ENCODE peak calls at places on chromosomes 7 and 10, in five cellular contexts. D is HFFc6, I is sigmoid colon, F is AG04450, X is foreskin fibroblast. Z is an unnamed sample.

GRCh38 chr7:43585521-43585920 is 2.6 kb downstream of the STK17A start:
- DNase-seq in I (no peak), X (peak; percentile 53), F (no peak), D (peak; percentile 48), Z (no peak)

GRCh38 chr7:155467846-155468821 is 10.2 kb downstream of the EN2 start:
- DNase-seq in D (no peak), I (no peak), F (no peak), X (no peak), Z (no peak)

GRCh38 chr10:110495731-110496552 is 1.8 kb upstream of the DUSP5 start:
- DNase-seq in D (peak; percentile 84), F (peak; percentile 59), X (peak; percentile 83), I (peak; percentile 76), Z (no peak)

GRCh38 chr10:117543999-117544728 is 1.6 kb downstream of the EMX2 start:
- DNase-seq in I (no peak), F (no peak), D (no peak), X (no peak), Z (no peak)

GRCh38 chr7:152392254-152392653 is 43.5 kb downstream of the KMT2C start:
- DNase-seq in D (no peak), F (no peak), X (no peak), I (no peak), Z (no peak)

GRCh38 chr7:120404042-120404441 is 131.1 kb downstream of the KCND2 start:
- DNase-seq in D (no peak), I (no peak), X (no peak), F (no peak), Z (no peak)

GRCh38 chr7:143248781-143249354 is 14.4 kb upstream of the GSTK1 start:
- DNase-seq in F (no peak), X (no peak), I (no peak), D (peak; percentile 39), Z (no peak)

GRCh38 chr10:63919576-63920279 is 398.5 kb downstream of the REEP3 start:
- DNase-seq in X (no peak), F (no peak), I (no peak), D (no peak), Z (no peak)

GRCh38 chr7:29406366-29406765 is 157.3 kb upstream of the PRR15 start:
- DNase-seq in X (no peak), I (no peak), D (no peak), F (no peak), Z (no peak)

GRCh38 chr7:15463801-15464761 is 97.7 kb downstream of the AGMO start:
- DNase-seq in X (no peak), D (peak; percentile 2), I (no peak), F (no peak), Z (no peak)

GRCh38 chr10:30775779-30776591 is 146.4 kb upstream of the LYZL2 start:
- DNase-seq in D (peak; percentile 70), I (peak; percentile 81), F (peak; percentile 91), X (peak; percentile 92), Z (no peak)

GRCh38 chr10:8688881-8689280 is 634.4 kb downstream of the GATA3 start:
- DNase-seq in F (no peak), I (no peak), X (no peak), D (no peak), Z (no peak)

GRCh38 chr7:22561356-22561755 is 61.4 kb upstream of the STEAP1B start:
- DNase-seq in X (peak; percentile 99), F (peak; percentile 98), D (peak; percentile 99), I (peak; percentile 91), Z (no peak)

GRCh38 chr10:124999433-125000365 is 57.8 kb downstream of the ZRANB1 start:
- DNase-seq in X (peak; percentile 57), F (peak; percentile 78), I (no peak), D (peak; percentile 42), Z (no peak)

DNA sequence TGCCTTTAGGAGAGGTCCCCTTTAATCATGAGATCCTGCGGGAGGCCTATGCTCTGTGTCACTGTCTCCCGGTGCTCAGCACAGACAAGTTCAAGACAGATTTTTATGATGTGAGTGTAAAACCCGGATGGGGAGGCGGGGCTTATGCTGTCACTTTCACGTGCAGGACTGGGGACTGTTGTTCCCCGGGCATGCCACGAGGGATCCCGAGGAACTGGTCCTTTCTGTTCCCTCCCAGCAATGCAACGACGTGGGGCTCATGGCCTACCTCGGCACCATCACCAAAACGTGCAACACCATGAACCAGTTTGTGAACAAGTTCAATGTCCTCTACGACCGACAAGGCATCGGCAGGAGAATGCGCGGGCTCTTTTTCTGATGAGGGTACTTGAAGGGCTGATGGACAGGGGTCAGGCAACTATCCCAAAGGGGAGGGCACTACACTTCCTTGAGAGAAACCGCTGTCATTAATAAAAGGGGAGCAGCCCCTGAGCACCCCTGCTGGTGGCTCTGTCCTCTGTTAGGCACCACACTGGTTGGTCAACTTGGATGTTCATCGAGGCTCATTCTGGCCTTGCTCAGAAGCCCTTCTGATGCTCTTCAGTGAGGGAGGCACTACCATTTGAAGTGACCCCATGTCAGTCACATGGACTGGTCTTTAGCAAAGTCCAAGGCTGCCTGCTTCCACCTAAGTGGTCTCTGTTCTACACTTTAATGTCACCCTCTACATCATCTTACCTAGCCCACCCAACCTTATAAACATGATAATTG is 2.8 kb downstream of the COPS6 start:
- DNase-seq in F (no peak), I (no peak), D (peak; percentile 43), X (peak; percentile 41), Z (no peak)
- TF ChIP-seq CTCF in F (peak; percentile 24), I (no peak), D (peak; percentile 45), X (no peak), Z (no peak)

DNA sequence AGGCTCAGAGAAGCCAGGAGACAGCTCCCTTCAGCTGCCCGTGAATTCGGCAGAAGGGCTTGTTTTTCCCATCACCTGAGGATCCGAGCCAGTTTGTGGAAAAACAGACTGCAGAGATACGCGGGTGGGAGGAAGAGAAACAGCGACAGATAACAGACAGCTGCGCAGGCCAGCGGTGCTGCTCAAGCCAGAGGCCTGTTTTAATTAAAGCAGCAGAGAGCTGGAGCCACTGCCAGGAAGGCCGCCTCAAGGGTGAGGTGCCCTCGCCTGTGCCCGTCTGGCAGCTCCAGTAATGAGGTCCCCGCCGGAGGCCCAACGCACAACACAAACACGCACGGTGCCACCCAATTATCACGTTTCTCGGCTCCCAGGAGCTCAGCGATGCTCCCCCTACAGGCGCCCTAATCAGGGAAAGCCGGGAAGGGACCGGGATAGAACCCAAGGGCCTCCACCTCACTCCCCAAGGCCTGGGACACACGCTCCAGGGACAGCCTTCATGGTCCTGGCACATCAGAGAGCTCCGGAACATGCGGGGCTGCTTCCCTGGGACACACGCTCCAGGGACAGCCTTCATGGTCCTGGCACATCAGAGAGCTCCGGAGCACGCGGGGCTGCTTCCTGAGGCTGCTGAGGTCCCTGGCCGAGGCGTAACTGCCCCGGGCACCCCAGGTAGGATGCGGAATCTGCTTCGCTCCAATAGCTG is 60.6 kb upstream of the DNAAF5 start:
- DNase-seq in D (no peak), I (peak; percentile 86), F (no peak), X (peak; percentile 29), Z (no peak)
- TF ChIP-seq CTCF in D (peak; percentile 43), I (peak; percentile 43), F (peak; percentile 41), X (peak; percentile 34), Z (no peak)

GRCh38 chr10:90712529-90712928 is 145.3 kb downstream of the HTR7 start:
- DNase-seq in X (no peak), F (no peak), I (no peak), D (no peak), Z (no peak)
- TF ChIP-seq CTCF in X (no peak), F (no peak), I (no peak), D (no peak), Z (no peak)

DNA sequence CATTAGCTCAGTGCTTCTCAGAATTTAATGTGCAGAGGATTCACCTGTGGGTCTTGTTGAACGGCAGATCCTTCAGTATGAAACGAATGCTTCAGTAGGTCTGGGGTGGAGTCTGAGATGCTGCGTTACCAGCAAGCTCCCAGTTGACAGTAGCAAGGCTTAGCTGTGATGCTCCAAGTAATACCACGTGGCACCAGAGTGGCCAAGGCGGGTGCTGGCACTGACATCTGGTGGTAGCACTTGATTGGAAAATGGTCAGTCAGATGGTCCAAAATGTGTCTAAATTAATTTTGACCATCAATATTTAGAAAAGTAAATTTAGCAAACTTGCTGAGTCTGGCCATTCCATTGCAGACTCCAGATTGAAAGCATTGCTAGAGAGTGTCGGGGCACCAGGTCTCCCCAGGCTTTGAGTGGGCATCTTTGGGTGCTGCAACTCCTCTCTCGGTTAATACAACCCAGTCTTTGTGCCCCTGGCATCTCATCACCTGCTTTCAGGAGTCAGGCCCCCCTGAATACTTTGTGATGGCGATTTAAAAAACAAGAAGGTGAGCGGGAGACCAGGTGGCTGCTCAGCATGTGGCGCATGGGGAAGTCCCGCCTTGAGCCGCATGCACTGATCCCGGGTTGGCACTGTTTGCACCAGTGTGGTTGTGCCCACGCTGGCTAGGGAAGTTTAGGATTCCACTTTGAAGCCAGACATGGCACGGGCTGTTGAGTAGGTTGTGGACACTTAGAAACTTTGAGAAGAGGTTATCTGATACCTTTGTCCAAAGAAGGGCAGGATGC is 130.0 kb downstream of the NT5C2 start:
- DNase-seq in D (no peak), I (no peak), X (no peak), F (no peak), Z (no peak)
- TF ChIP-seq CTCF in D (peak; percentile 59), I (no peak), X (no peak), F (peak; percentile 30), Z (no peak)

GRCh38 chr10:13099666-13100348 is at the start of gene OPTN:
- DNase-seq in I (peak; percentile 89), X (peak; percentile 72), D (peak; percentile 80), F (peak; percentile 59), Z (peak; percentile 71)

GRCh38 chr10:13102002-13102794 is 2.2 kb downstream of the OPTN start:
- DNase-seq in F (no peak), I (no peak), X (no peak), D (no peak), Z (no peak)

GRCh38 chr10:13100349-13101294 is 659 bp downstream of the OPTN start:
- DNase-seq in X (no peak), F (no peak), D (peak; percentile 20), I (peak; percentile 74), Z (peak; percentile 32)

GRCh38 chr10:13095929-13096328 is 4.0 kb upstream of the OPTN start:
- DNase-seq in D (no peak), F (no peak), X (no peak), I (no peak), Z (no peak)

DNA sequence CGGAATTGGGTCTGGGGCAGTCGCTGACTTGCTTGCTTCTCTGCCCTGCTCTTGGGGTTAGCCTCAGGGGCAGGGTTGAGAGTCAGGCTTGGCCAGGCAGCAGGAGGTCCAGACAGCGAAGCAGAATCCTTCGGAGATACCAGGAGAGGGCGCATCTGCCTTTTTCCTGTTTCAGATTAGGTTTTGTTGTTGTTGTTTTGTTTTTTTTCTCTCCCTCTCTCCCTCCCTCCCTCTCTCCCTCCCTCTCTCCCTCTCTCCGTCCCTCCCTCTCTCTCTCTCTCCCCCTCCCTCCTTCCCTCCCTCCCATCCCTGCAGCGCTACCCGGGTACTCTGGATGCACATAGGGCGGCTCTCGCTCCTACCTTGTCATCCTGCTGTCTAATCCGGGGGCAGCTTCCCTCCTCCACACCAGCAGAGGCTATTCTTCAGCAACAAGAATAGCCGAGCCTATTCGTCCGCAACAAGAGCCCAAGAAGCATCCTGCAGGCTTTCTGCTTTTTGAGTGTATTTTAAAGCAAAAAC is 758 bp upstream of the OPTN start:
- DNase-seq in D (peak; percentile 72), F (no peak), X (peak; percentile 66), I (peak; percentile 77), Z (no peak)
- TF ChIP-seq CTCF in D (no peak), F (peak; percentile 67), X (peak; percentile 67), I (no peak), Z (no peak)

Z was measured in activated B cell treated with CpG ODN at 0.5 μM for 24 hours.